ENCODE peak calls at places on chromosome 17, in nine cellular contexts. M is uterus, I is prostate gland, S is HCT116, N is IMR-90, A is heart left ventricle, G is right lobe of liver, C is ovary, Q is stomach. D is an unnamed sample.

GRCh38 chr17:59761385-59762021 is 54.0 kb downstream of the VMP1 start:
- DNase-seq in M (no peak), I (no peak), S (no peak), N (peak), A (no peak), G (no peak), C (no peak), Q (no peak), D (no peak)

GRCh38 chr17:79263191-79263590 is 188.6 kb downstream of the ENGASE start:
- DNase-seq in M (no peak), I (no peak), S (no peak), N (no peak), A (no peak), G (no peak), C (no peak), Q (no peak), D (no peak)

GRCh38 chr17:59155439-59156177 is at the start of gene PRR11:
- DNase-seq in M (no peak), I (peak), S (peak), N (peak), A (peak), G (peak), C (peak), Q (peak), D (peak)

GRCh38 chr17:68334393-68334792 is 43.1 kb downstream of the ARSG start:
- DNase-seq in M (no peak), I (no peak), S (no peak), N (no peak), A (no peak), G (no peak), C (no peak), Q (no peak), D (no peak)

GRCh38 chr17:2594657-2595085 is 1.2 kb downstream of the PAFAH1B1 start:
- DNase-seq in M (no peak), I (no peak), S (no peak), N (no peak), A (no peak), G (no peak), C (no peak), Q (no peak), D (no peak)

GRCh38 chr17:38476549-38476948 is 48.3 kb downstream of the ARHGAP23 start:
- DNase-seq in M (no peak), I (no peak), S (no peak), N (no peak), A (no peak), G (no peak), C (no peak), Q (no peak), D (no peak)

GRCh38 chr17:48915459-48916282 is 7.5 kb downstream of the UBE2Z start:
- DNase-seq in M (no peak), I (no peak), S (no peak), N (peak), A (no peak), G (no peak), C (no peak), Q (peak), D (no peak)

GRCh38 chr17:6435051-6435450 is at the start of gene AIPL1:
- DNase-seq in M (no peak), I (no peak), S (no peak), N (no peak), A (no peak), G (no peak), C (no peak), Q (no peak), D (no peak)

GRCh38 chr17:65418622-65419021 is 142.8 kb downstream of the AXIN2 start:
- DNase-seq in M (no peak), I (no peak), S (no peak), N (no peak), A (peak), G (no peak), C (no peak), Q (no peak), D (no peak)

GRCh38 chr17:6052926-6053325 is 17.3 kb upstream of the WSCD1 start:
- DNase-seq in M (no peak), I (no peak), S (no peak), N (no peak), A (no peak), G (no peak), C (no peak), Q (no peak), D (no peak)

GRCh38 chr17:78226055-78226751 is 5.2 kb upstream of the TMEM235 start:
- DNase-seq in M (no peak), I (no peak), S (no peak), N (no peak), A (no peak), G (no peak), C (no peak), Q (no peak), D (no peak)

GRCh38 chr17:74743755-74744154 is 4.7 kb upstream of the NHERF1 start:
- DNase-seq in M (no peak), I (no peak), S (no peak), N (no peak), A (no peak), G (no peak), C (no peak), Q (no peak), D (no peak)

GRCh38 chr17:44314869-44315661 is 6.7 kb downstream of the RUNDC3A start:
- DNase-seq in M (no peak), I (no peak), S (no peak), N (no peak), A (no peak), G (no peak), C (no peak), Q (peak), D (no peak)

GRCh38 chr17:61282377-61282776 is 117.3 kb upstream of the TBX2 start:
- DNase-seq in M (no peak), I (no peak), S (no peak), N (no peak), A (no peak), G (no peak), C (no peak), Q (no peak), D (no peak)

GRCh38 chr17:39677581-39678339 is 9.5 kb downstream of the PNMT start:
- DNase-seq in M (no peak), I (no peak), S (no peak), N (no peak), A (peak), G (peak), C (no peak), Q (no peak), D (no peak)

GRCh38 chr17:38735161-38735997 is 5.2 kb downstream of the CISD3 start:
- DNase-seq in M (peak), I (no peak), S (no peak), N (no peak), A (peak), G (peak), C (peak), Q (peak), D (no peak)

GRCh38 chr17:73586921-73587680 is 57.1 kb downstream of the SDK2 start:
- DNase-seq in M (no peak), I (no peak), S (peak), N (no peak), A (peak), G (no peak), C (no peak), Q (no peak), D (no peak)

GRCh38 chr17:50981279-50981678 is 115.1 kb upstream of the TOB1 start:
- DNase-seq in M (no peak), I (no peak), S (no peak), N (no peak), A (no peak), G (no peak), C (no peak), Q (no peak), D (no peak)

GRCh38 chr17:12187658-12188057 is 167.0 kb downstream of the MAP2K4 start:
- DNase-seq in M (no peak), I (no peak), S (no peak), N (no peak), A (no peak), G (no peak), C (no peak), Q (no peak), D (no peak)

GRCh38 chr17:27206447-27206846 is 87.5 kb upstream of the WSB1 start:
- DNase-seq in M (no peak), I (no peak), S (peak), N (no peak), A (no peak), G (no peak), C (no peak), Q (no peak), D (no peak)

GRCh38 chr17:71378036-71378435 is 742.8 kb upstream of the SOX9 start:
- DNase-seq in M (no peak), I (no peak), S (no peak), N (no peak), A (no peak), G (no peak), C (no peak), Q (no peak), D (no peak)

GRCh38 chr17:12765544-12765943 is 23.8 kb upstream of the ARHGAP44 start:
- DNase-seq in M (peak), I (no peak), S (no peak), N (peak), A (peak), G (no peak), C (peak), Q (peak), D (no peak)

GRCh38 chr17:46160169-46160568 is 33.1 kb downstream of the KANSL1 start:
- DNase-seq in M (no peak), I (no peak), S (no peak), N (no peak), A (no peak), G (no peak), C (no peak), Q (no peak), D (no peak)

GRCh38 chr17:73962308-73962707 is 241.2 kb upstream of the RPL38 start:
- DNase-seq in M (no peak), I (no peak), S (no peak), N (no peak), A (no peak), G (no peak), C (no peak), Q (no peak), D (no peak)

GRCh38 chr17:45061606-45062205 is 589 bp downstream of the NMT1 start:
- DNase-seq in M (no peak), I (no peak), S (no peak), N (no peak), A (no peak), G (no peak), C (no peak), Q (no peak), D (no peak)

GRCh38 chr17:70804161-70804560 is 634.8 kb downstream of the KCNJ2 start:
- DNase-seq in M (no peak), I (no peak), S (no peak), N (peak), A (no peak), G (no peak), C (no peak), Q (no peak), D (peak)

GRCh38 chr17:82235775-82236141 is 6.9 kb downstream of the SLC16A3 start:
- DNase-seq in M (no peak), I (no peak), S (no peak), N (no peak), A (no peak), G (no peak), C (peak), Q (no peak), D (no peak)

GRCh38 chr17:16486373-16487250 is 5.4 kb downstream of the LRRC75A start:
- DNase-seq in M (peak), I (peak), S (no peak), N (peak), A (peak), G (peak), C (peak), Q (peak), D (peak)

GRCh38 chr17:83075270-83075880 is 4.0 kb upstream of the METRNL start:
- DNase-seq in M (no peak), I (no peak), S (no peak), N (no peak), A (no peak), G (no peak), C (no peak), Q (no peak), D (no peak)

GRCh38 chr17:48625502-48626201 is 506 bp downstream of the HOXB9 start:
- DNase-seq in M (peak), I (peak), S (no peak), N (no peak), A (no peak), G (no peak), C (no peak), Q (peak), D (no peak)

GRCh38 chr17:65389426-65389825 is 172.0 kb downstream of the AXIN2 start:
- DNase-seq in M (no peak), I (no peak), S (no peak), N (peak), A (no peak), G (no peak), C (no peak), Q (no peak), D (no peak)

GRCh38 chr17:74330446-74330845 is 4.4 kb downstream of the KIF19 start:
- DNase-seq in M (no peak), I (no peak), S (no peak), N (no peak), A (no peak), G (no peak), C (no peak), Q (no peak), D (no peak)

GRCh38 chr17:8003594-8004181 is 1.3 kb downstream of the GUCY2D start:
- DNase-seq in M (no peak), I (no peak), S (no peak), N (no peak), A (no peak), G (no peak), C (no peak), Q (no peak), D (peak)

GRCh38 chr17:8345052-8345690 is 5.5 kb downstream of the ODF4 start:
- DNase-seq in M (no peak), I (no peak), S (no peak), N (no peak), A (no peak), G (no peak), C (no peak), Q (no peak), D (no peak)

GRCh38 chr17:57999496-58000017 is 7.5 kb downstream of the SRSF1 start:
- DNase-seq in M (no peak), I (peak), S (peak), N (peak), A (no peak), G (no peak), C (no peak), Q (no peak), D (no peak)

GRCh38 chr17:38657824-38658740 is 16.7 kb downstream of the EPOP start:
- DNase-seq in M (no peak), I (no peak), S (no peak), N (no peak), A (no peak), G (peak), C (no peak), Q (no peak), D (no peak)

DNA sequence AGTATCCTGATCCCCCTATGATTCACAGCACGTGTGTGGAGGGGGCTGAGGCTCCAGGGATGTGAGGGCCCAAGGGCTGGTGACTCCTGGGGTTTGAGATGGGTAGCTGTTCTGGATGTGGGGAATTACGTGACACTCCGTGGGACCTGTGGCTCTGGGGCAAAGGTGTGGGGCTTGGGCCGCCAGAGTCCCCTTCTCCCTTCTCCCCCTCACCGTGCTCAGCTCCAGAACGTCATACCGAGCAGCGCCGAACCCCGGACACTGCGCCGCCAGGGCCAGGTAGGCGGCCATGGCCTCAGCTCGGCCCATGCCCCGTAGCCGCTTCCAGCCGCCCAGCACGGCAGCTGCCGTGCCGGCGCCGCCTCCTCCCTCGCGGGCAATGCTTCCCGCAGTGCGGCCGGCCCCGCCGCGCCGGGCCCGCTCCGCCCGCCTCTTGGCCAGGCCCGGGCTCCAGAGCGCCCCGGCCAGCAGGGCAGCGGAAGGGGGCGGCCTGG is 7.0 kb downstream of the PLEKHH3 start:
- DNase-seq in M (no peak), I (no peak), S (no peak), N (no peak), A (no peak), G (no peak), C (peak), Q (no peak), D (no peak)
- TF ChIP-seq POLR2A in M (no peak), I (no peak), S (no peak), N (no peak), A (no peak), G (no peak), C (no peak), Q (no peak), D (no peak)

GRCh38 chr17:81039854-81040758 is 5.2 kb downstream of the BAIAP2 start:
- DNase-seq in M (peak), I (no peak), S (no peak), N (peak), A (no peak), G (no peak), C (no peak), Q (no peak), D (no peak)

GRCh38 chr17:81036128-81036891 is 1.4 kb downstream of the BAIAP2 start:
- DNase-seq in M (no peak), I (no peak), S (no peak), N (no peak), A (peak), G (peak), C (no peak), Q (no peak), D (no peak)

GRCh38 chr17:81039096-81039495 is 4.1 kb downstream of the BAIAP2 start:
- DNase-seq in M (no peak), I (no peak), S (no peak), N (no peak), A (peak), G (peak), C (no peak), Q (no peak), D (no peak)

GRCh38 chr17:81037026-81037782 is 2.3 kb downstream of the BAIAP2 start:
- DNase-seq in M (no peak), I (peak), S (no peak), N (no peak), A (peak), G (peak), C (no peak), Q (peak), D (no peak)

DNA sequence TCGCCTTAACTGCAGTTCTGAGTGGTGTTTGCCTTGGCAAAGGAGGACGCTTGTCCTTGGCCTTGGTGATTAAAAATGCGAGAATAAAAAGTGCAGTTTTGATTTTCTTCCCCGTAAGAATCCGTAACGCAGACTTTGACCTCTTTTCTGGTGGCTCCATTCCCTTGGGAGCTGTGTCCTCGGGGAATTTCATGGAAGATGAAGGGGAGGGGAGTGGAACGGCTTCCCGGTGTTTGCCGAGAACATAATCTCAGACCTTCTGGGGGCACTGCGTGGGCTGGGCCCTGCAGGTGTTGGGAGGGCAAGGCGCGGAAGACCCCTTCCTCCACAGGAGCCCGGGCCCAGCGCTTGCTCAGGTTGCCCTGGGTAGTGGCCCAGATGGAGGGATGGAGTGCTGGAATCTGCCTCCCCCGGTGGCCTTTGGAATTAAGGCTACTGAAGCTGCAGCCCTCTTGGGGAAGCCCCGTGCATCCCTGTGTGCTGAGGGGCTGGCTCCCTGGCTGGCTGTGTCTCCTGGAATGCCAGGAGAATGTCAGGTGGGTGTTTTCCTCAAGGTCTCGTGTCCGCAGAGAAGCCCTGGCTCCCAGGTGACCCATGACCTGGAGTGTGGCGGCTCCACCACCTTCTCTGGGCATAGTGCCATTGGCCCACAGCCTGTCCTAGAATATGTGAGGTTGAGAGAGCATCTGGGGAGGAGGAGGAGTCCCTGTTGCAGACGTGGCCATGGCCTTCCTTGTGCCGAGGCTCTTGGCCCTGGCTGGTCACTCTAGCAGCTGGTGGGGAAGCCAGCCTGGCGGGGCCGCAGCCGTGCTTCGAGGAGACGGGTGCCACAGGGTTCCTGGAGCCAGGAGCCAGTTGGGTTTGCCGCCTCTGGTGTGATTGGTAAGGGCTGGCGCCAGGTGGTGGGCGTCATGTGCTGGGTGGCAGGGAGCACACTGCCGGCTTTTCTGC is 3.1 kb downstream of the BAIAP2 start:
- DNase-seq in M (no peak), I (no peak), S (no peak), N (no peak), A (peak), G (peak), C (no peak), Q (peak), D (no peak)
- TF ChIP-seq CTCF in M (no peak), I (no peak), S (peak), N (no peak), A (no peak), G (no peak), C (no peak), Q (no peak), D (no peak)

DNA sequence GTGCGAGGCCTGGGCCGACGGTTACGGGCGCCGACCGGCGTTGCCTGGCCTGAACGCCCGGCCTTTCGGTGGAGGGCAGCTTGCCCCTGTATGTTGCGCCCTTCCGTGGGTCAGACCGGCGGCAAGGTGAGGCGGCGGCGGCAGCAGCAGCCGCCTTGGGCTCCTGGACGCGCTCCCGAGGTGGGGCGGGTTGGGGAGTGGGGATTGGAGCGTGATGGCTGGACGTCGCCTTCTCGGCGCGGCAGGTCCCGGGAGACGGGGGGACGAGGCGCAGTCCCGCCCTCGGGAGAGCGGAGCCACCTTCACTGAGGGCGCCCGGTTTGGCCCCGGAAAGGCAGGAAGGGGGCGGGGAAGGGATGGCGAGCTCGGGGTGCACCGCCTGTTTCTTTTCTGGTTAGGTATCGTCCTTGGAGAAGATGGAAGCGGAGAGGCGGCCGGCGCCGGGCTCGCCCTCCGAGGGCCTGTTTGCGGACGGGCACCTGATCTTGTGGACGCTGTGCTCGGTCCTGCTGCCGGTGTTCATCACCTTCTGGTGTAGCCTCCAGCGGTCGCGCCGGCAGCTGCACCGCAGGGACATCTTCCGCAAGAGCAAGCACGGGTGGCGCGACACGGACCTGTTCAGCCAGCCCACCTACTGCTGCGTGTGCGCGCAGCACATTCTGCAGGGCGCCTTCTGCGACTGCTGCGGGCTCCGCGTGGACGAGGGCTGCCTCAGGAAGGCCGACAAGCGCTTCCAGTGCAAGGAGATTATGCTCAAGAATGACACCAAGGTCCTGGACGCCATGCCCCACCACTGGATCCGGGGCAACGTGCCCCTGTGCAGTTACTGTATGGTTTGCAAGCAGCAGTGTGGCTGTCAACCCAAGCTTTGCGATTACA is 668 bp downstream of the DGKE start:
- DNase-seq in M (peak), I (peak), S (no peak), N (peak), A (peak), G (peak), C (peak), Q (peak), D (peak)
- TF ChIP-seq POLR2A in M (no peak), I (no peak), S (no peak), N (no peak), A (no peak), G (no peak), C (no peak), Q (no peak), D (no peak)

DNA sequence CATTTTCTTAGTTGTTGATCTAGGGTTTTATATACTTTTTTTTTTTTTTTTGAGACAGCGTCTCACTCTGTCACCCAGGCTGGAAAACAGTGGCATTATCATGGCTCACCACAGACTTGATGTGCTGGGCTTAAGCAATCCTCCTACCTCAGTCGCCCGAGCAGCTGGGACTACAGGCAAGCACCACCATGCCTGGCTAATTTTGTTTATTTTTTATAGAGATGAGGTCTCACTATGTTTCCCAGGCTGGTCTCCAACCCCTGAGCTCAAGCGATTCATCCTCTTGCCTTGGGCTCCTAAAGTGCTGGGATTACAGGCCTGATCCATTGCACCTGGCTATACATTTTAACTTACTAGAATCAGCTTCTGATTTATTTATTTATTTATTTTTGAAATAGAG is 34.2 kb upstream of the ATP2A3 start:
- DNase-seq in M (no peak), I (no peak), S (no peak), N (no peak), A (no peak), G (no peak), C (no peak), Q (no peak), D (no peak)
- TF ChIP-seq CTCF in M (no peak), I (no peak), S (no peak), N (no peak), A (no peak), G (no peak), C (no peak), Q (no peak), D (no peak)

D was measured in lower leg skin.